ENCODE peak calls at places on chromosomes 7 and 10, in four cellular contexts. J, B, I and F are unnamed samples.

GRCh38 chr10:112374724-112375541 is 1.0 kb downstream of the ACSL5 start:
- DNase-seq in J (peak), B (no peak), I (peak), F (no peak)

GRCh38 chr7:11427686-11428273 is 404.2 kb downstream of the THSD7A start:
- DNase-seq in J (peak), B (peak), I (peak), F (no peak)

GRCh38 chr7:157897686-157898085 is 560.9 kb downstream of the DNAJB6 start:
- DNase-seq in J (no peak), B (no peak), I (no peak), F (no peak)

GRCh38 chr7:120138497-120138896 is 134.5 kb upstream of the KCND2 start:
- DNase-seq in J (no peak), B (no peak), I (no peak), F (no peak)

GRCh38 chr7:145845345-145845744 is 271.3 kb upstream of the CNTNAP2 start:
- DNase-seq in J (no peak), B (no peak), I (no peak), F (no peak)

GRCh38 chr10:73244866-73245477 is 2.1 kb downstream of the DNAJC9 start:
- DNase-seq in J (no peak), B (peak), I (no peak), F (no peak)

GRCh38 chr10:102473445-102474331 is 22.3 kb upstream of the C10orf95 start:
- DNase-seq in J (no peak), B (no peak), I (no peak), F (no peak)

GRCh38 chr7:8433477-8434289 is at the start of gene NXPH1:
- DNase-seq in J (peak), B (peak), I (no peak), F (peak)

GRCh38 chr10:21020545-21020944 is 123.4 kb upstream of the NEBL start:
- DNase-seq in J (peak), B (peak), I (peak), F (peak)

GRCh38 chr10:110893559-110894179 is 21.9 kb downstream of the PDCD4 start:
- DNase-seq in J (peak), B (no peak), I (peak), F (no peak)

GRCh38 chr7:1044189-1045037 is at the start of gene GPR146:
- DNase-seq in J (peak), B (peak), I (peak), F (peak)

GRCh38 chr10:95039281-95039680 is 30.0 kb downstream of the CYP2C8 start:
- DNase-seq in J (no peak), B (no peak), I (no peak), F (no peak)

GRCh38 chr7:50509459-50509858 is 55.7 kb downstream of the DDC start:
- DNase-seq in J (no peak), B (no peak), I (no peak), F (no peak)

GRCh38 chr7:136009488-136010079 is 32.4 kb upstream of the MTPN start:
- DNase-seq in J (peak), B (peak), I (peak), F (no peak)

GRCh38 chr10:6218692-6219493 is 16.2 kb downstream of the PFKFB3 start:
- DNase-seq in J (no peak), B (no peak), I (no peak), F (no peak)

GRCh38 chr7:103752995-103753394 is 236.5 kb downstream of the RELN start:
- DNase-seq in J (no peak), B (no peak), I (no peak), F (no peak)

DNA sequence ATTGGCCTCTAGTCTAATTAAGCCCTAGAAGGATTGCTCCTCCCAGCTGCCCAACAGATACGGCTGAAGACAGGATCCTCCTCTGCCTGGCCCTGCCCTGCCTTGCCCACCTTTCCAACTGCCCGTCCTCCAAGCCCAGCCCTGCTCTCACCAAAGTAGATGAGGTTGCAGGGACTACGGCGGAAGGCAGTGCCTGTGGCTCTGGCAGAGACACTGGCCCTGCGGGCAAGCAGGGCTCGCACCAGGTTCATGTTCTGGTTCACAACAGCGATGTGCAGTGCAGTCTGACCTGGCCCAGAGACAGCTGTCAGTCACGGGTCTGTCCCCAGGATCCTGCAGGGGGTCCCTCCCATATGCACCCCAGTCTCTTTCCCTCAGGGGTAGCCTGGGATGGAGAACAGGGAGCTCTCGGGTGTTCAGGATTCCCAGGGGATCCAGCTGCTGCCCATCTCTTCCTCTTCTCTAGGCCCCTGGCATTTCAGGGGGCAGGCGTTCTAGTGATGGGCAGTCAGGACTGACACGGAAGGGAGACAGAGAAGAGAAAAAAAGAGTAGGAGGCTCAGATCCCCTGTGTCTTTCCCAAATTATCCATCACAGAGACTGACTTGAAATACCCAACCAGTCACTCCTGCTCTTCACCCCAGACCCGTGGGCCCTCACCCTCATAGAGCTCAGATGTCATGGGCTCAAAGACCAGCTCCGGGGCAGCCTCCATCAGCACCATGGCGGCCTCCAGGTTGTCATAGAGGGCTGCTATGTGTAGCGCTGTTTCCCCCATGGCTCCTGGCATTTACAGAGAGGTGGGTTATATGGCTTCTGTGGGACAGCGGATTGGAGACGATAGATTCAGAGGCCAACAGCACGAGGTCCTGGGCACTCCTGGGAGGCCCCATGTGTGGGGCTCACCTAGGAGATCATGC is 8.3 kb downstream of the TRPV6 start:
- DNase-seq in J (no peak), B (no peak), I (no peak), F (no peak)
- TF ChIP-seq ATF3 in J (no peak), B (no peak), I (no peak), F (no peak)

GRCh38 chr7:27901028-27901760 is 161.2 kb downstream of the TAX1BP1 start:
- DNase-seq in J (no peak), B (no peak), I (no peak), F (no peak)
- TF ChIP-seq ATF3 in J (no peak), B (no peak), I (no peak), F (no peak)

GRCh38 chr7:80374321-80374720 is 137.5 kb downstream of the GNAT3 start:
- DNase-seq in J (no peak), B (no peak), I (no peak), F (no peak)

GRCh38 chr7:80380957-80381356 is 130.9 kb downstream of the GNAT3 start:
- DNase-seq in J (no peak), B (no peak), I (no peak), F (no peak)

GRCh38 chr7:80373431-80374032 is 138.3 kb downstream of the GNAT3 start:
- DNase-seq in J (no peak), B (no peak), I (no peak), F (no peak)

GRCh38 chr7:80379034-80379433 is 132.8 kb downstream of the GNAT3 start:
- DNase-seq in J (no peak), B (no peak), I (no peak), F (no peak)
- TF ChIP-seq ATF3 in J (no peak), B (no peak), I (no peak), F (no peak)

GRCh38 chr10:91555455-91555854 is 77.4 kb downstream of the PPP1R3C start:
- DNase-seq in J (no peak), B (no peak), I (no peak), F (no peak)

GRCh38 chr10:91558473-91558872 is 74.4 kb downstream of the PPP1R3C start:
- DNase-seq in J (no peak), B (no peak), I (no peak), F (no peak)

GRCh38 chr10:91557540-91558231 is 75.2 kb downstream of the PPP1R3C start:
- DNase-seq in J (no peak), B (no peak), I (no peak), F (no peak)

GRCh38 chr10:91559170-91559569 is 73.7 kb downstream of the PPP1R3C start:
- DNase-seq in J (no peak), B (no peak), I (no peak), F (no peak)

DNA sequence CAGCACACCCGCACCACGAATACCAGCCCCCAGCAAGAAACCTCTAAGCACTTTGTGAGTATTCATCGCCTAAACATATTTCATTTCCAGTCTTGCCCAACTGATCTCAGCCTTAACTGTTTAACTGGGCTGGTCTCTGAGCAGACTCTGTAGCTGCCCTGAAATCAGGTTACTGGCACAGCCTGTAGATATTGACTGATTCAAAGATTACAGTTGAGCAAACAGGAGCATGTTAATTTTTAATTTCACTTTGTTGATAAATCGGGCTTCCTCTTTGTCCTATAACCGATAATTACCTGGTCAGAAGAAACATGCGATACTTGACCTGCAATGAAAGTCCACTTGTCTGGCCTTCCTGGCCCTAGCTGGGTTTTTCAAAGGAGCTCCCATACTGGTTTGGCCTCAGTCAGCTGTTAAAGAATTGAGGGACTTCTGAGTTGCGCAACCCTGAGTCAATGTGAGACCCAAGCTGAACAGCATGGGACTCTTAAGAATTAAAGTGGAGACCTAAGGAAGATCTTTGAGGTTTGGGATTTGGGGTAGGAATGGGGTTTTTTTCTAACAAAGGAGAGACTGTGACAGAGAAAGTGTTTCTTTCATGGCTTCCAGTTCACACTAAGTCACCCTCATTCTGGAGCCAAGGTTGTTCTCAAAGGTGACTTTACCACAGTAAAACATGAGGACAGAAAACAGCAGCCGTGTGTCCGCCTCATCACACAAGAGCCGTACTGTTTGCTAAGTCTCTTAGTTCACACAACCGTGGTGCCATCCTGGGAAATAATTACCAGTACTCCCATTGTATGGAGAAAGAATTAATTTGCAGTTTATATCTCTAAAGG is 76.0 kb downstream of the PPP1R3C start:
- DNase-seq in J (peak), B (no peak), I (no peak), F (no peak)
- TF ChIP-seq ATF3 in J (no peak), B (no peak), I (no peak), F (no peak)

GRCh38 chr7:40733111-40733510 is 598.3 kb downstream of the SUGCT start:
- DNase-seq in J (peak), B (no peak), I (no peak), F (no peak)
- TF ChIP-seq ATF3 in J (peak), B (no peak), I (no peak), F (no peak)

DNA sequence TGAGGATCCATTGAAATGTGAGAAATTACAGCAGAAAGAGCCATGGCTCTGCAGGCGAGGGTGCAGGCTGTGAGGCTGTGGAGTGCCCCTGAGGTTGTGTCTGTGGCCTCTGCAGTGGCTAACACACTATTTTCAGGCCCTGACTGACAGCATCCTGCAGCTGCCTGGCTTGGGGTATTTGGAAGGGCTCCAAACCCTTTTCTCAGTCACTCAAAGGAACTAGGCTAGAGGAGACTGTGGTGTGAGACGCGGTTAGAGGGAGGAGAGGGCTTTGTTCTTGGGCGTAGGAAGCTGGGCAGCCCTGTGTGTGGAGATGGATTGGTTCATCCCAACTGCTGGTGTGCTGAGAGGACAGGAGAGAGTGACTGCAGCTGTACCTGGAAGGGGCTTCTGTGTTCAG is 134.9 kb downstream of the RAMP3 start:
- DNase-seq in J (no peak), B (no peak), I (no peak), F (no peak)
- TF ChIP-seq ATF3 in J (no peak), B (no peak), I (no peak), F (no peak)

GRCh38 chr10:13049774-13050420 is 48.4 kb upstream of the CCDC3 start:
- DNase-seq in J (no peak), B (no peak), I (no peak), F (no peak)

GRCh38 chr10:13051126-13051694 is 48.8 kb upstream of the OPTN start:
- DNase-seq in J (no peak), B (no peak), I (no peak), F (no peak)

GRCh38 chr10:13054844-13055243 is 45.1 kb upstream of the OPTN start:
- DNase-seq in J (no peak), B (no peak), I (no peak), F (no peak)

GRCh38 chr10:13056461-13057077 is 43.4 kb upstream of the OPTN start:
- DNase-seq in J (no peak), B (no peak), I (no peak), F (no peak)

DNA sequence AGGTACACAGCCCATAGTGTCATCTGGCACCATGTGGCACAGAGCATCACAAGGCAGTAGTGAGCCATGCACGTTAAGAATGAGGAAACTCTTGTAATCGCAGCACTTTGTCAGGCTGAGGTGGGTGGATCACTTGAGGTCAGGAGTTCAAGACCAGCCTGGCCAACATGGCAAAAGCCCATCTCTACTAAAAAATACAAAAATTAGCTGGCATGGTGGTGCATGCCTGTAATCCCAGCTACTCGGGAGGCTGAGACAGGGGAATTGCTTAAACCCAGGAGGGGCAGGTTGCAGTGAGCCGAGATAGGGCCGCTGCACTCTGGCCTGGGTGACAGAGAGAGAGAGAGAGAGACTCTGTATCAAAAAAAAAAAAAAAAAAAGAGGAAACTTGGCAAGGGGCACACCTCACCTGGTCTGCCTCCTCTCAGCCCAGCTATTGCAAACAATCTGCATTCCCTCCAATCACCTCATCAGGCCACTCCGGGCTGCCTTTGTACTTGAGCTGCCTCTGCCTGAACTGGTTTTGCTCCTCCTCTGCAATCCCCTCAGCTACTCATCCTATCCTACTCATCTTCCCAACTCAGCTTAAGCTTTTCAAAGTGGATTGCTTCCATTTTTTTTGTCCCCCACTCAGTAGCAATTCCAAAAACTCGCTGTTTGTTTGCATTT is 46.0 kb upstream of the OPTN start:
- DNase-seq in J (no peak), B (no peak), I (no peak), F (peak)
- TF ChIP-seq ATF3 in J (no peak), B (no peak), I (no peak), F (no peak)

GRCh38 chr7:132576723-132577089 is 436 bp upstream of the PLXNA4 start:
- DNase-seq in J (no peak), B (no peak), I (no peak), F (peak)

GRCh38 chr7:132578050-132578370 is 1.7 kb upstream of the PLXNA4 start:
- DNase-seq in J (no peak), B (no peak), I (no peak), F (no peak)

GRCh38 chr7:132577206-132578049 is 1.2 kb upstream of the PLXNA4 start:
- DNase-seq in J (no peak), B (no peak), I (no peak), F (peak)

GRCh38 chr7:132575336-132575986 is 809 bp downstream of the PLXNA4 start:
- DNase-seq in J (no peak), B (no peak), I (no peak), F (peak)

DNA sequence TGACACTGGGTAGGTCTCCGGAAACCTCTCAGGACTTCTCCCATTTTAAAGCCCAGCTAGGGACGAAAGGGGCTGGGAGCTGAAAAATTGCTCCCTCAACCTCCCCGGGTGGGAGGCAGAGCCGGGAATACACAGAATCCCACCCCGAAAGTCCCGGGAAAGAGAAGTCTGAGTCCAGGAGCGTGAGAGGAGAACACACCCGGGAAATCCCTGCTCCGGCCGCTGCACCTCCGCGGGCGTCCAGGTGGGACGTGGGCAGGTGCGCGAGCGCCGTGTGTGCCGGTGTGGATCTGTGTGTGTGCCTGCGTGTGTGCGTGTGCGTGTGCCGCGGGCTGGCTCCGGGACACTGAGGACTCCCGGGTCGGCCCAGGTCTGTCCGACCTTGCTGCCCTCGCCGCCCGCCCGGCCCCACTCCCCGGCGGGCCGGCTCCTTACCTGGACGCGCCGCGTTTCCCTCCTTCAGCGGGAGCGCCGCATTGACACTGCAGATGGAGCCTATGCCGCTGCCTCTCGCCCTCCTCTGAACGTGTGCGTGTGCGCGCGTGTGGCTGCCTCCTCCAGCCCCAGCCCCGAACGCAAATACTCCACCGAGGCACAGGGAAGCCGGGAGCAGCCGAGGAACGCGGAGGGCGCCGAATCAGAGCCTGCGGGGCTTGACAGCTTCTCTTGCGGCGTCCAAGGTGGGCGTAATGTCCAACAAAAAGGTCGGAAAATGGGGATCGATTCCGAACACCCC is at the start of gene PLXNA4:
- DNase-seq in J (no peak), B (no peak), I (no peak), F (peak)
- TF ChIP-seq ATF3 in J (no peak), B (no peak), I (no peak), F (no peak)

DNA sequence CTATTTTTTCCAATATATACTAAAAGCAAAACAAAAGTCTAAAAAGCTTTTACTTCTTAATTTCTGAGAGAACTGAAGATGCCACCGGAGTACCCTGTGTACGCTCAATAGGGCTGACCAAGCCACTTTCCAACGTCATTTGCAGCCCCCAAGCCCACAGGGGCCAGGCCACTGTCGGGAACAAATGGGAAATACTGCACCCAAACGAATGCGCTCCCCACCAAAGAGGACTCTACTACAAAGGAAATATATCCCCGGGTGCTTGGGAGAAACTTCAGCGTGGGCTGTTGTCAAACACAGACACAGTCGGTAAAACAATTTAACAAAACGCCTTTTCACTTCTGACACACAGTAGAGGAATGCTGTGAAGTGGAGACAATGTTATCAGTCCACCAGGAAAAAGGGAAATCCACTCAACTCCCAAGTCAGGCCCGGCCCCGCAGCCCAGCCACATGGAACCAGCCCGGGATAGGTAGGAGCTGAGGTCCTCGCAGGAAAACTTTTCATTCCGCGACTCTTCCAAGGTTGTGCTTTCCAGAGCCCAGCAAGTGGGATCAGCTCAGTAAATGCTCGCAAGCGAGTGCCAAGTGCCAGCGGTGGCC is 1.4 kb downstream of the PARD3 start:
- DNase-seq in J (peak), B (no peak), I (no peak), F (no peak)
- TF ChIP-seq ATF3 in J (no peak), B (no peak), I (no peak), F (no peak)